ENCODE peak calls at places on chromosome 12, in nine cellular contexts. W is cardiac fibroblast, I is K562, K is tibial nerve, Y is heart left ventricle, L is psoas muscle, O is WTC11, A is right atrium auricular region, T is astrocyte of the spinal cord. P is an unnamed sample.

GRCh38 chr12:88925370-88925915 is 345.2 kb upstream of the KITLG start:
- DNase-seq in W (no peak), I (no peak), K (no peak), Y (no peak), L (no peak), O (no peak), A (no peak), T (no peak), P (no peak)

GRCh38 chr12:47087088-47087688 is 7.4 kb upstream of the AMIGO2 start:
- DNase-seq in W (peak), I (no peak), K (no peak), Y (no peak), L (no peak), O (no peak), A (no peak), T (no peak), P (no peak)

GRCh38 chr12:32091696-32092095 is 15.0 kb upstream of the BICD1 start:
- DNase-seq in W (no peak), I (no peak), K (no peak), Y (no peak), L (no peak), O (no peak), A (no peak), T (no peak), P (no peak)

GRCh38 chr12:45674583-45674982 is 54.9 kb upstream of the ARID2 start:
- DNase-seq in W (peak), I (no peak), K (peak), Y (peak), L (peak), O (no peak), A (no peak), T (peak), P (no peak)

GRCh38 chr12:130634866-130635265 is 81.2 kb downstream of the RIMBP2 start:
- DNase-seq in W (no peak), I (no peak), K (no peak), Y (no peak), L (no peak), O (no peak), A (no peak), T (no peak), P (no peak)

GRCh38 chr12:77488041-77488620 is 342.6 kb upstream of the NAV3 start:
- DNase-seq in W (peak), I (no peak), K (no peak), Y (no peak), L (no peak), O (no peak), A (no peak), T (peak), P (no peak)

GRCh38 chr12:49962861-49963765 is 1.4 kb downstream of the AQP5 start:
- DNase-seq in W (peak), I (no peak), K (no peak), Y (peak), L (peak), O (no peak), A (no peak), T (no peak), P (no peak)

GRCh38 chr12:131570596-131570995 is 140.3 kb upstream of the SFSWAP start:
- DNase-seq in W (no peak), I (no peak), K (no peak), Y (no peak), L (no peak), O (no peak), A (no peak), T (no peak), P (no peak)

GRCh38 chr12:127284021-127284420 is 982.9 kb upstream of the TMEM132C start:
- DNase-seq in W (peak), I (no peak), K (no peak), Y (no peak), L (no peak), O (no peak), A (no peak), T (peak), P (no peak)

GRCh38 chr12:51895378-51896135 is 7.7 kb downstream of the ANKRD33 start:
- DNase-seq in W (no peak), I (no peak), K (no peak), Y (no peak), L (no peak), O (no peak), A (no peak), T (no peak), P (no peak)

GRCh38 chr12:104274811-104275210 is 28.7 kb upstream of the EID3 start:
- DNase-seq in W (no peak), I (no peak), K (no peak), Y (no peak), L (no peak), O (no peak), A (no peak), T (no peak), P (no peak)

GRCh38 chr12:70853326-70853725 is 67.2 kb downstream of the PTPRR start:
- DNase-seq in W (peak), I (no peak), K (peak), Y (no peak), L (no peak), O (no peak), A (peak), T (peak), P (no peak)

GRCh38 chr12:48004039-48004940 is at the start of gene COL2A1:
- DNase-seq in W (no peak), I (no peak), K (no peak), Y (no peak), L (peak), O (peak), A (no peak), T (peak), P (peak)

GRCh38 chr12:123397400-123397799 is 13.5 kb downstream of the KMT5A start:
- DNase-seq in W (no peak), I (no peak), K (no peak), Y (no peak), L (no peak), O (no peak), A (no peak), T (no peak), P (no peak)

GRCh38 chr12:113456199-113456598 is 15.5 kb downstream of the LHX5 start:
- DNase-seq in W (no peak), I (no peak), K (no peak), Y (no peak), L (no peak), O (no peak), A (no peak), T (no peak), P (no peak)

GRCh38 chr12:76536546-76536945 is 23.0 kb downstream of the OSBPL8 start:
- DNase-seq in W (no peak), I (no peak), K (no peak), Y (no peak), L (no peak), O (no peak), A (no peak), T (no peak), P (no peak)

GRCh38 chr12:110431957-110432587 is 18.1 kb downstream of the ARPC3 start:
- DNase-seq in W (no peak), I (no peak), K (no peak), Y (no peak), L (no peak), O (no peak), A (no peak), T (no peak), P (no peak)

GRCh38 chr12:15819644-15820437 is 30.7 kb upstream of the EPS8 start:
- DNase-seq in W (no peak), I (no peak), K (no peak), Y (no peak), L (no peak), O (no peak), A (no peak), T (no peak), P (no peak)

GRCh38 chr12:32501835-32502333 is 102.5 kb downstream of the FGD4 start:
- DNase-seq in W (peak), I (no peak), K (peak), Y (peak), L (peak), O (peak), A (no peak), T (peak), P (no peak)

GRCh38 chr12:112686373-112686772 is 105.2 kb upstream of the RPH3A start:
- DNase-seq in W (no peak), I (no peak), K (no peak), Y (no peak), L (no peak), O (no peak), A (no peak), T (no peak), P (no peak)

GRCh38 chr12:89461649-89462612 is 62.7 kb downstream of the GALNT4 start:
- DNase-seq in W (peak), I (peak), K (no peak), Y (no peak), L (no peak), O (no peak), A (no peak), T (peak), P (peak)

GRCh38 chr12:51482808-51483532 is 58.3 kb downstream of the SLC4A8 start:
- DNase-seq in W (no peak), I (no peak), K (no peak), Y (no peak), L (no peak), O (no peak), A (no peak), T (no peak), P (no peak)

GRCh38 chr12:116247377-116247776 is 30.1 kb downstream of the MED13L start:
- DNase-seq in W (peak), I (no peak), K (no peak), Y (no peak), L (no peak), O (no peak), A (no peak), T (no peak), P (no peak)

DNA sequence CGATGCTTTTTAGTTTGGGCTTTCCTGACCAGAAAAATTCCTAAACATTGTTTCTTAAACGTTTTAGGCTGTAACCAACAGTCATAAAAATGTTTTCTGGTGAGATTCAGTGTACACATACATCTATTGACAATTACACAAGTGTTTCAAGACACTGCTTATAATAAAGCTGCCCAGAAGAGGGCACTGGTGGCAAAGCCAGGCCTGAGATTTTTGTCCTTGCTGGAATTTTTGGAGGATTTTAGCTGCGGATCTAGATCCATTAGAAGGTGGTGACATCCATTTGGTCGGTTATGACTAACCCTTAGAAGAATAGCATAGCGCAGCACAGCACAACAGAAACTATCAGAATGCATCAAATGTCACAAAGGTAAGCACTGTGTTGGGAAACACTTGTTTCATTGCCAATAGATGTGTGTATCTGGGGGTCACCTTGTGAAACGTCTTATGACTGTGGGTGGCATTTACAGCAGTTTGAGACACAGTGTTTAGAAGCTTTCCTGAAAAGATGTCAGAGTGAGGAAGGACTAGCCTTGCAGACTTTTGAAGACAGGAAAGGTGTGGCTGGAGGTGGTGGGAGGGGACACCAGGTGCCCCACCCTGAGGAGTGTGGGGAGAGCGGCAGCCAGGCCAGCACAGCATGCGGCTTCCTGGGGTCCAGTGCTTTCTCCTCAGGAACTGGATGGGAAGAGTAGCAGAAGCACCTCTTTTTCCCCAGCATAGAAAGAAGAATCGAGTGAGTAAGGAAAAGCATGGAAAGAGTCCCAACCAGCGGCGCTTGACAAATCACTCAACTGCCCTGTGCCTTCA is 54.7 kb upstream of the FKBP4 start:
- DNase-seq in W (peak), I (no peak), K (peak), Y (no peak), L (no peak), O (no peak), A (no peak), T (peak), P (no peak)
- TF ChIP-seq CTCF in W (peak), I (peak), K (peak), Y (peak), L (no peak), O (peak), A (peak), T (peak), P (peak)

GRCh38 chr12:105386431-105386830 is 55.9 kb downstream of the C12orf75 start:
- DNase-seq in W (no peak), I (no peak), K (no peak), Y (no peak), L (no peak), O (no peak), A (no peak), T (no peak), P (no peak)
- TF ChIP-seq CTCF in W (no peak), I (no peak), K (no peak), Y (no peak), L (no peak), O (no peak), A (no peak), T (no peak), P (no peak)

GRCh38 chr12:700061-700460 is 36.8 kb upstream of the NINJ2 start:
- DNase-seq in W (no peak), I (no peak), K (no peak), Y (no peak), L (no peak), O (no peak), A (no peak), T (no peak), P (no peak)
- TF ChIP-seq CTCF in W (no peak), I (no peak), K (no peak), Y (no peak), L (no peak), O (no peak), A (no peak), T (no peak), P (no peak)

GRCh38 chr12:100166232-100166631 is 23.6 kb upstream of the BLTP3B start:
- DNase-seq in W (no peak), I (no peak), K (no peak), Y (no peak), L (no peak), O (no peak), A (peak), T (no peak), P (no peak)
- TF ChIP-seq CTCF in W (no peak), I (no peak), K (no peak), Y (no peak), L (no peak), O (no peak), A (no peak), T (no peak), P (no peak)